ENCODE peak calls at places on chromosomes 5 and 9, in four cellular contexts. X is stimulated activated CD8-positive, alpha-beta memory T cell treated with anti-CD3 and anti-CD28 coated beads, Interleukin-7, amount 100 ng/mL, for 24 hours; S is uterus; A is effector memory CD8-positive, alpha-beta T cell. O is an unnamed sample.

GRCh38 chr9:120286530-120286929 is 293.4 kb downstream of the CDK5RAP2 start:
- DNase-seq in X (no peak), A (no peak), S (no peak), O (no peak)

GRCh38 chr5:160628295-160629006 is 206.8 kb downstream of the PTTG1 start:
- DNase-seq in X (no peak), S (no peak), A (no peak), O (no peak)

GRCh38 chr5:39148983-39149534 is 70.3 kb downstream of the FYB1 start:
- DNase-seq in X (no peak), S (no peak), A (no peak), O (peak)

GRCh38 chr5:33401482-33402390 is 39.0 kb upstream of the TARS1 start:
- DNase-seq in A (no peak), S (no peak), X (no peak), O (no peak)

GRCh38 chr5:16546712-16547111 is 70.1 kb downstream of the RETREG1 start:
- DNase-seq in S (no peak), X (no peak), A (no peak), O (no peak)

GRCh38 chr9:75964431-75964830 is 74.0 kb downstream of the PCSK5 start:
- DNase-seq in S (no peak), A (no peak), X (no peak), O (no peak)

GRCh38 chr5:156922207-156922792 is 40.7 kb downstream of the TIMD4 start:
- DNase-seq in A (no peak), S (no peak), X (no peak), O (no peak)

GRCh38 chr9:37443566-37443965 is 21.1 kb downstream of the GRHPR start:
- DNase-seq in X (no peak), A (no peak), S (no peak), O (no peak)

GRCh38 chr5:42836070-42836769 is 24.5 kb upstream of the SELENOP start:
- DNase-seq in X (no peak), A (no peak), S (no peak), O (no peak)

GRCh38 chr9:127796225-127796813 is 6.4 kb upstream of the FPGS start:
- DNase-seq in X (no peak), S (peak), A (no peak), O (no peak)

GRCh38 chr5:73985145-73985544 is 359.1 kb downstream of the ARHGEF28 start:
- DNase-seq in A (no peak), S (no peak), X (no peak), O (no peak)

GRCh38 chr5:169169786-169170185 is 131.2 kb downstream of the SLIT3 start:
- DNase-seq in X (no peak), A (no peak), S (no peak), O (no peak)

GRCh38 chr9:12818431-12819000 is 43.7 kb downstream of the LURAP1L start:
- DNase-seq in A (no peak), S (no peak), X (no peak), O (no peak)